ENCODE peak calls at places on chromosomes 13 and 19, in four cellular contexts. D, G, A and P are unnamed samples.

GRCh38 chr19:2507109-2507508 is 31.2 kb downstream of the GADD45B start:
- DNase-seq in D (peak; percentile 45), G (peak; percentile 92), A (no peak), P (no peak)

GRCh38 chr19:34808566-34808965 is 35.6 kb upstream of the ZNF599 start:
- DNase-seq in D (no peak), G (no peak), A (no peak), P (no peak)

GRCh38 chr19:32224371-32225244 is 120.8 kb upstream of the ZNF507 start:
- DNase-seq in D (peak; percentile 73), G (peak; percentile 21), A (no peak), P (peak; percentile 94)

GRCh38 chr13:41458187-41458938 is 1.0 kb downstream of the RGCC start:
- DNase-seq in D (peak; percentile 70), G (no peak), A (no peak), P (peak; percentile 56)

GRCh38 chr13:106139407-106139806 is 396.1 kb downstream of the EFNB2 start:
- DNase-seq in D (no peak), G (no peak), A (no peak), P (no peak)

GRCh38 chr19:38535212-38535611 is 82.5 kb downstream of the MAP4K1 start:
- DNase-seq in D (no peak), G (no peak), A (no peak), P (no peak)

GRCh38 chr13:52738719-52739467 is 727 bp downstream of the CNMD start:
- DNase-seq in D (peak; percentile 22), G (no peak), A (no peak), P (no peak)

GRCh38 chr19:34218818-34219164 is 35.6 kb upstream of the GARRE1 start:
- DNase-seq in D (no peak), G (no peak), A (no peak), P (no peak)

GRCh38 chr13:43251967-43252366 is 228.6 kb downstream of the DNAJC15 start:
- DNase-seq in D (no peak), G (no peak), A (no peak), P (no peak)

GRCh38 chr13:44523176-44524017 is 52.7 kb downstream of the TSC22D1 start:
- DNase-seq in D (peak; percentile 21), G (peak; percentile 67), A (peak; percentile 7), P (no peak)

GRCh38 chr13:44626176-44626575 is 50.0 kb upstream of the TSC22D1 start:
- DNase-seq in D (no peak), G (no peak), A (no peak), P (no peak)

GRCh38 chr13:44421853-44422525 is 48.4 kb downstream of the SERP2 start:
- DNase-seq in D (no peak), G (no peak), A (no peak), P (no peak)

GRCh38 chr19:53898680-53899341 is 10.3 kb upstream of the CACNG7 start:
- DNase-seq in D (peak; percentile 64), G (no peak), A (no peak), P (peak; percentile 96)

GRCh38 chr19:45071545-45071938 is 4.7 kb downstream of the ZNF296 start:
- DNase-seq in D (no peak), G (no peak), A (no peak), P (peak; percentile 36)

GRCh38 chr19:14166448-14166847 is 30.1 kb upstream of the ASF1B start:
- DNase-seq in D (no peak), G (no peak), A (no peak), P (no peak)

GRCh38 chr13:50788551-50788950 is 54.9 kb downstream of the DLEU7 start:
- DNase-seq in D (no peak), G (no peak), A (no peak), P (no peak)

DNA sequence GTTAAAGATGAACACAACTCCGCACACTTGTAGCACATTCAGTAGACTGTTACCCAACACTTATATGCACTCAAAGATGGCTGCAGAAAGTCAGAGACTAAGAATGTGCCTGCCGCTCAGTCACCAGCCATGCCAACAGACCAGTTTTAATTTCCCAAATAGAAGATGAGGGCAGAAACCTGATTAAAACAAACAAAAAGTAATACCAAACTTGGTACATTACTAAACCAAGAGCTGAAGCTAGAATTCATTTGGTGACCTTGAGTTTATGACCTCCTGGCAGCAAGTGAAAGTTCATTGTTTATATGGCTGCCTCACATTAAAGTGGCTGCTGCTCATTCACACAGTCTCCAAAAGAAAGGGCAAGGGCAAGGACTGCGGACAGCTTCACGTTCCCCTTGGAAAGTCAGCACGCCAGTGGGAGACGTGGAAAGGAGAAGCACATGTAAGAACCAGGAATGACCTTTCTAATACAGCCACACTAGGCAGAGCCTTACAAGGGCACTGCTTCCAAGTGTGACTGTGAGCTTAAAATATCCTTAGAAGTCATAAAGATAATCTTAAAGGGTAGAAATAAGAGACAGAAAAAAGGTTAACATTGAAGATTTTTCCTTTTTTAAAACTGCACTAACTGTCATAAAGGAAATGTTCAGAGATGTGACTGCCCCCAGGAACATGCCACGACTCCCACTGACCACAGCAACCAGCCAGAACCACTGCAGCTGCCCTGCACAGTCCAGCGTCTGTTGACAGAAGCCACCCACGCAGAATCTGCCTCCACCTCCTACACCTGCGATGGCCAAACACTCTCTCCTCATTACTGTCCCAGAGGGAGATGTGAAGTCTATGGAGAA is 73.5 kb downstream of the STK24 start:
- DNase-seq in D (peak; percentile 40), G (no peak), A (no peak), P (no peak)
- TF ChIP-seq ZBTB33 in D (no peak), G (no peak), A (no peak), P (no peak)

GRCh38 chr13:113965968-113966884 is 7.7 kb downstream of the C13orf46 start:
- DNase-seq in D (no peak), G (no peak), A (no peak), P (no peak)

GRCh38 chr13:113968463-113969310 is 5.2 kb downstream of the C13orf46 start:
- DNase-seq in D (no peak), G (no peak), A (no peak), P (no peak)

GRCh38 chr13:113967729-113968462 is 6.0 kb downstream of the C13orf46 start:
- DNase-seq in D (no peak), G (no peak), A (no peak), P (no peak)

GRCh38 chr13:113965383-113965874 is 8.4 kb downstream of the C13orf46 start:
- DNase-seq in D (no peak), G (no peak), A (no peak), P (no peak)

DNA sequence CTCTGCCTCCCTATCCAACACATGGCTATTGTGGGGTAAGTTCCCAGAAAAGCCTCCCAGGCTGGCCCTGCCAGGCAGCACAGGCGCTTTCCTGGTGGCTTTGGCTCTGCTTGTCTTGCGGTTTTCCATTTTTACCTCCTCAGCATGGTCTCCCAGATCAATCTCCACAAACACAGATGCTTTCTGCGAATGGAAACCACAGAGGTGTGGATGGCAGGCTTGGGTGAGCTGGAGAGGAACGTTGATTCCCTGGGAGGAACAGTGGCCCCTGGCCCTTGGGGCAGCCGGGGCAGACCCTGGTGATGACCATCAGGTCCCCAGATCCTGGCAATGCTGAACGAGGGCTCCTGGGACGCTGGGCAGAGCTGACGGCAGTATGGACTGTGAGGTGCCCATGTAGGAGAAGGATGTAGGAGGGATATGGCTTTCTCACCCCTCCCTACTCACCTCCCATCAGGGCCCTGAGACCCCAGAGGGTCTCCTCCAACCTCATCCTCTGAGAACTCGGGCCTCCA is 6.6 kb downstream of the C13orf46 start:
- DNase-seq in D (no peak), G (no peak), A (no peak), P (no peak)
- TF ChIP-seq CHD2 in D (no peak), G (no peak), A (no peak), P (no peak)

DNA sequence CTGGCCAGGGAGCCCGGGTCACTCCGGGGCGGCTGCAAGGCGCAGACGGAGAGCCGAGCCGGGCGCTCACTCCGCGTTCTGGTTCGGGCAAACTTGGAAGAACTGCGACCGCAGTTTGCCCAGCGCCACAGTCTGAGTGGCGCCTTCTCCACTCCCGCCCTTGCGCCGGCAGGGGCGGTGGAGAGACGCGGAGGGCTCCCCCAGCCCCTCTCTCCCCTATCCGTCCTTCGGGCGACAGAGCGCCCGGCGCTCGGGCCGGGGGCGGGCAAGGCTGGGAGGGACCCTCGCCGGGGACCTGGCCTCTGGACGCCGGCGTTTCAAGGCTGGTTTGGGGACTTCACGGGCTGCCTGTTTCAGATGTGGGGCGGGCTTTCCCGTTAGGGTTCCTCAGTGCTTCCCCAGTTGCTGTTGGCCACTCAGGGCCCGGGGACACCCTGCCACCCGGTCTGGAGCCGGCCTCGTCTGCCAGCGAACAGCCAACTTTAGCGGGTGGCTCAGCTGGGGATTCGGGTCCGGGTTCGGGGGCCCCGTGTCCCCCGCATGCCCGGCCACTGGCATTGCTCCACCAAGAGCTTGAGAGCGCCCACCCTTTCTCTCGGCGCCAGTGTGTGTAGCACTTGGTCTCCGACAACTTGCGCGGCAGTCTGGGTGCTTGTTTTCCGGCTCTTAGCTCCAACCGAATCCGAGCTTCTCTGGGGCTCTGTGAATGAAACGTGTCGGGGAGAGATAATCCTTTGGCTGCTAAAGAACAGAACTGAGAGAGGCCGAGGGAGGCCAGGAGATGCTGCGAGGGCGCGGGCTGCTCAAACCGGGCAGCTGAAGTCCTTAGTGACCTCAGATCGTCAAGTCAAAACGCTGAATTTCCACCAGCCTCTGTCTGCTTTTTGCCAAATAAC is 1.5 kb downstream of the GPC6 start:
- DNase-seq in D (peak; percentile 82), G (peak; percentile 80), A (no peak), P (peak; percentile 89)
- TF ChIP-seq ZBTB33 in D (no peak), G (no peak), A (no peak), P (no peak)

GRCh38 chr13:94914829-94915228 is 202.5 kb upstream of the SOX21 start:
- DNase-seq in D (no peak), G (no peak), A (no peak), P (no peak)

GRCh38 chr13:94921181-94921580 is 208.8 kb upstream of the SOX21 start:
- DNase-seq in D (no peak), G (no peak), A (no peak), P (no peak)

GRCh38 chr13:94920578-94920977 is 208.2 kb upstream of the SOX21 start:
- DNase-seq in D (no peak), G (no peak), A (no peak), P (no peak)

DNA sequence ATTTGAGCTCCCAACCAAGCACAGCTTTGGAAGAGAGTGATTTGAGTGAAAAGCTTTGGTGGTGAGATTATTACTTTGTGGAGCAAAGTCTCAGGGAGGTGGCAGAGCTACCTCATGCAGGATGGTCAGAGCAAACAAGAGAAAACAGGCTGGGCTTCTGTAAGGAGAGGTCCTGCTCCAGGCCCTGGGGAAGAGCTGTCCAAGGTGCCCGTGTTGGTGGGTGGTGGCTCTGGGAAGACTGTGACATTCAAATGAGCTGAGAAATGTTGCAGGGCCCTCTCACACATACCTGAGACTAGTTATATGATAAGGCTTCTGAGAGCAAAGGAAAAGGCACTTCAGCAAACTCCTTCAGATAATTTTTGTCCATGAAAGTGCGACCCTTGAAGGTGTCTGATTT is 205.5 kb upstream of the SOX21 start:
- DNase-seq in D (no peak), G (no peak), A (no peak), P (no peak)
- TF ChIP-seq CHD2 in D (no peak), G (no peak), A (no peak), P (no peak)